ENCODE peak calls at places on chromosomes 13 and 19, in five cellular contexts. R, F, H, X and G are unnamed samples.

GRCh38 chr13:76697277-76697676 is 188.9 kb downstream of the KCTD12 start:
- DNase-seq in R (no peak), F (no peak), H (no peak), X (no peak), G (no peak)

GRCh38 chr19:1853295-1854031 is 5.2 kb upstream of the REXO1 start:
- DNase-seq in R (no peak), H (no peak), X (peak), F (peak), G (peak)

GRCh38 chr13:20136781-20137703 is 23.8 kb downstream of the GJA3 start:
- DNase-seq in R (no peak), H (no peak), F (no peak), X (no peak), G (no peak)

GRCh38 chr13:52899206-52899605 is 50.8 kb upstream of the PCDH8 start:
- DNase-seq in F (no peak), X (no peak), H (no peak), R (no peak), G (no peak)

GRCh38 chr13:97414392-97414791 is 19.6 kb upstream of the RAP2A start:
- DNase-seq in F (no peak), R (no peak), X (no peak), H (no peak), G (no peak)

GRCh38 chr19:41427647-41428480 is 690 bp upstream of the B3GNT8 start:
- DNase-seq in H (no peak), F (no peak), X (peak), R (no peak), G (no peak)

GRCh38 chr19:56840452-56841193 is at the start of the genes PEG3 and ZIM2:
- DNase-seq in X (peak), H (peak), F (no peak), R (no peak), G (no peak)

GRCh38 chr13:87166348-87166747 is 504.8 kb upstream of the SLITRK5 start:
- DNase-seq in R (no peak), F (no peak), H (no peak), X (no peak), G (no peak)

GRCh38 chr19:1343026-1343425 is 40.7 kb upstream of the NDUFS7 start:
- DNase-seq in F (no peak), H (no peak), R (no peak), X (no peak), G (no peak)

GRCh38 chr13:32456591-32456990 is 28.7 kb upstream of the N4BP2L1 start:
- DNase-seq in X (no peak), F (no peak), R (no peak), H (no peak), G (no peak)

GRCh38 chr19:39021063-39021462 is 11.3 kb downstream of the FBXO27 start:
- DNase-seq in X (no peak), H (no peak), F (no peak), R (no peak), G (no peak)

GRCh38 chr13:111166882-111167281 is 51.8 kb downstream of the ARHGEF7 start:
- DNase-seq in H (no peak), X (no peak), F (no peak), R (no peak), G (no peak)

GRCh38 chr19:40798997-40799557 is at the start of gene EGLN2:
- DNase-seq in F (no peak), R (no peak), X (peak), H (no peak), G (no peak)

GRCh38 chr19:42024622-42025111 is 30.6 kb upstream of the ATP1A3 start:
- DNase-seq in H (no peak), R (no peak), F (no peak), X (no peak), G (peak)

GRCh38 chr13:38630780-38631179 is 56.1 kb upstream of the FREM2 start:
- DNase-seq in R (no peak), H (no peak), X (no peak), F (no peak), G (peak)

GRCh38 chr19:43607238-43608205 is 4.4 kb upstream of the SRRM5 start:
- DNase-seq in F (no peak), R (no peak), H (no peak), X (no peak), G (no peak)

GRCh38 chr19:55460670-55461258 is 678 bp downstream of the ISOC2 start:
- DNase-seq in H (no peak), R (no peak), X (peak), F (peak), G (peak)

GRCh38 chr19:1469936-1470863 is 8.8 kb downstream of the C19orf25 start:
- DNase-seq in H (no peak), R (no peak), F (no peak), X (no peak), G (no peak)

GRCh38 chr19:12695997-12696365 is 450 bp downstream of the FBXW9 start:
- DNase-seq in H (no peak), X (no peak), F (no peak), R (no peak), G (no peak)

GRCh38 chr13:58573742-58574141 is 942.2 kb downstream of the PCDH17 start:
- DNase-seq in X (no peak), H (no peak), F (no peak), R (no peak), G (no peak)

GRCh38 chr19:39199025-39199424 is 2.3 kb downstream of the NCCRP1 start:
- DNase-seq in H (no peak), R (no peak), X (peak), F (no peak), G (peak)

GRCh38 chr19:18737954-18738351 is 53.2 kb downstream of the COMP start:
- DNase-seq in R (no peak), F (no peak), H (no peak), X (no peak), G (no peak)

GRCh38 chr13:89066868-89067466 is 1395.8 kb downstream of the SLITRK5 start:
- DNase-seq in R (no peak), H (no peak), F (no peak), X (peak), G (no peak)

GRCh38 chr13:99495478-99496321 is 5.6 kb upstream of the TM9SF2 start:
- DNase-seq in H (no peak), R (no peak), X (no peak), F (no peak), G (peak)

GRCh38 chr13:110109910-110110309 is 197.0 kb downstream of the COL4A1 start:
- DNase-seq in H (no peak), F (no peak), X (peak), R (no peak), G (peak)

GRCh38 chr13:48334534-48335127 is 31.1 kb downstream of the RB1 start:
- DNase-seq in F (no peak), H (no peak), X (no peak), R (no peak), G (no peak)

GRCh38 chr19:1618157-1619093 is 13.2 kb upstream of the UQCR11 start:
- DNase-seq in R (no peak), F (no peak), H (no peak), X (peak), G (no peak)

GRCh38 chr13:99085139-99085845 is 107.4 kb upstream of the DOCK9 start:
- DNase-seq in R (no peak), X (peak), F (no peak), H (no peak), G (no peak)

GRCh38 chr19:53165691-53166091 is 6.8 kb upstream of the ZNF347 start:
- DNase-seq in R (no peak), X (no peak), H (no peak), F (no peak), G (no peak)

GRCh38 chr13:75258159-75258782 is 223.7 kb downstream of the TBC1D4 start:
- DNase-seq in F (peak), R (no peak), X (no peak), H (no peak), G (no peak)

GRCh38 chr19:19548915-19549537 is 11.0 kb downstream of the CILP2 start:
- DNase-seq in F (no peak), H (no peak), X (no peak), R (no peak), G (no peak)

GRCh38 chr13:95641291-95641811 is 3.2 kb downstream of the DZIP1 start:
- DNase-seq in R (no peak), X (no peak), H (no peak), F (no peak), G (no peak)

GRCh38 chr13:111215081-111216047 is 100.3 kb downstream of the ARHGEF7 start:
- DNase-seq in H (no peak), R (no peak), X (no peak), F (no peak), G (no peak)

GRCh38 chr13:76965759-76966421 is 17.6 kb downstream of the ACOD1 start:
- DNase-seq in H (no peak), F (peak), X (peak), R (no peak), G (peak)

GRCh38 chr19:48833977-48834376 is 2.3 kb downstream of the HSD17B14 start:
- DNase-seq in X (no peak), R (no peak), H (no peak), F (no peak), G (no peak)

GRCh38 chr13:108560092-108560491 is 69.3 kb upstream of the MYO16 start:
- DNase-seq in X (no peak), H (no peak), R (no peak), F (no peak), G (no peak)

DNA sequence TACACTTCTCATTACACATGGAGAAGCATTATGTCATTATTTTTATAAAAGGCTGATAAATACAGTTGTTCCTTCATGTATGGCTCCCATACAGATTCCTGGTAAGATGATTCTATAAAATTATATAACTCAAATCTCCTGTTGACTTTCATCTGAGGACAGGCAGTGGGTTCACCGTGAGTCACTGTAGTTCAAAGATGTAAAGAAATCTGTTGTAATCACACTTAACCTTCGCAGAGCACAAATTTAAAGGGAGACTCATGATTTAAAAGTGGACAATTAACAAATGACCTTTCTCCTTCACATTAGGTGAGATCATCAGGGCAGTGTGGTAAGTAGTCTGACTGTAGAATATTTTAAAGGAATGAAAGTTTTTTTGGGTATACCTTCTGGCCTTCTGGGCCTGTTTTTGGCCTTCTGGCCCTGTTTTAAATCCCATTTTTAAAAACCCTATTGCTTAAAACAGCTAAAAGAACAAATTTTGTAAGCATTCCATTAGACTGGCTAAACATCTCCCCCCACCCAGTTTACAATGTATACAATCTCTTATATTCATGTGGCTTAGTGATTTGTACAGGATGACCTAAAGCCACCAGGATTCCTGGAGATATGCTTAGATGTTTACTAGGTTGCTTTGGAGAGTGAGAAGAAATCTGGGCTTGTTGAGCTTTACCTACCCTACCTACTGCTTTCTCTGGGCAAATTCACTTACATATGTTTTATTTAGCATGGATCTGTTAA is 171.2 kb downstream of the ITGBL1 start:
- DNase-seq in H (no peak), F (peak), X (no peak), R (no peak), G (peak)
- H3K4me3 ChIP-seq in H (peak), F (peak), X (no peak), R (no peak), G (peak)

DNA sequence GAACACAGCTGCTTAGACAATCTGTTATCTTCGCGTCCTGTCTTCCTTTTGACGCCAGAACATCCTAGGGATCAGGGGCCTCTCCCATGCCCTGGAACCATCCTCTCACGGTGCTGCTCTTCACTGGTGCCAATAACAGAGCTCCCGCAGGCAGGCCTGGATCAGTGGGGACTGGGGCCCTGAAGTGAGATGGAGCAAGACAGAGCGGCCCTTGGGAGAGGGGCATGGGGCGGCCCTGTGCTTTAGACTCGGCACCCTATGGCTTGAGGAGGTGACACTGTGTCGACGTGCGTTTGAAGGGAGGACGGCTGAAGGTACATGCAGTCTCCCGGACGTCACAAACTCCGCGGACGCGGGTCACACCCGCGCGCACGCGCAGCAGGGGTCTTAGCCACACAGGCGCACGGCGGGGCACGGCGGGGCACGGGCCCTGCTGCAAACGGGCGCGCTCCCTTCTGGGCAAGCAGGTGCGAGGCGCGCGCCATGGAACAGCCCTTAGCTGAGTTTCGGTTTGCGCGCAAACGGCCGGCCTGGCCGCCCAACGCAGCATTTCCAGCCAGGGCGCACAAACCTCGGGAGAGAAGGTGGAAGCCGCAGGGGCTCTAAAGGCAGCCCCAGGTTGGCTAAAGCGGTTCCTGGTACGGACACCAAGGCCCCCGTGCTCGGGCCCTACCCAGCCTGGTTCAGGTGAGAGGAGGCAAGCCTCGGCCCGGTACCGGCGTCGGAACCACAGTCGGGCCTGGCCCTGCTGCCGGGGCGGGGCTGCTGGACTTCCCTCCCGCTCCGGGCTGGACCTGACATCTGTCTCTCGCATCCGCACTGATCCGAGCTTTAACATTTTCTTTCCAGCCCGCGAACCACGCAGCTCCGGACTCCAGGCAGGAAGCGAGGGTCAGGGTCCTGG is 16.5 kb upstream of the RNF17 start:
- DNase-seq in F (no peak), X (no peak), R (no peak), H (no peak), G (peak)
- H3K4me3 ChIP-seq in F (no peak), X (no peak), R (peak), H (peak), G (peak)

DNA sequence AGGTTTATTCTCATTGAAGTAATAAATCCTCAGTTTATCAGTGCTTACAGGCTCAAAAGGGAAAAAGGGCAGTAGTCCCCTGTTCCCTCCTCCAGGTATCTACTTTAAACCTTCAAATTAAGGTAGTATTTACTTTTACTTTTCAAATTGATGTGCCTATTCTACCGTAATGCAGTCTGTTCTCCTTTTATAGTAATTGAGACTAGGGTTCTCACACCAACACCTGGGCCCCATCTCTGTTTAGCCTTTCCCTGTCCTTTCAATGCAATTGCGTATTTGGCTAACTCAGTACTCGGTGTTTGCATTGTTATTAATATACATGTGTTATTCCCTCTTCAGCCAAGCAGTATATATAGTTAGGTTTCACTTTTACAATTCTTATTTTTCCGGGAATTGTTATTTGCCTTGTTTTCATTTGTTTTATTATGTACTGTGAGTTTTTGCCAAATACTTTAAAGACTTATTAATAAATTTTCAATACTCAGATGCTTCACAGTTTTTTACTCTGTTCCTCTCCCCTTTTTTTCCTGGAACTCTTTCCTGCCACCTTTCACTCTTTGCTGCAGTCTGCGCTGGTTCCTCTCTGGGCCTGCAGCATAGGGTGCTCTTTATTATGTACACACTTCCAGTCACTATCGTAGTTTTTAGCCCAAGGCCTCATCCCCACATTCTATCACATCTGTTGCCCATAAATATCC is 30.3 kb downstream of the USPL1 start:
- DNase-seq in H (no peak), R (no peak), X (no peak), F (no peak), G (no peak)
- H3K4me3 ChIP-seq in H (no peak), R (no peak), X (no peak), F (no peak), G (no peak)

DNA sequence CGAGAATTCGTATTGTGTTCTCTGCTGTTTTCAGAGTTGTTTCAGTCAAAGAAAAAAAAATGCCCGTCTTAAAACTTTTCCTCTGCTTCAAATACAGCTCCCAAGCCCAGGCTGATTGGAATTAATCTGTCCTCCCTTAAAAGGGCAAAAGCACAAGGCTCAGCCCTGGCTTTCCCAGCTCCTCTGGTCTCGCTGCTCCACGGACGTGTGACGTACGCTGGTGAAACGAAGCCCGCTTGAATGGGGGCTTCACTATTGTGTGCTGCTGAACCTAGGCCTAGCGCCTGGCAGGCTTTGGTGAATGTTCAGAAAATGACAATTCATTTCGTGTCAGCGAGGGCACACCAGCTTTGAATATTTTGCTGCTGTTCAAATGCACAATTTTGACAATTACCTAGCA is 654 bp upstream of the ZNF135 start:
- DNase-seq in F (no peak), R (no peak), H (no peak), X (no peak), G (no peak)
- H3K4me3 ChIP-seq in F (no peak), R (no peak), H (no peak), X (no peak), G (no peak)

DNA sequence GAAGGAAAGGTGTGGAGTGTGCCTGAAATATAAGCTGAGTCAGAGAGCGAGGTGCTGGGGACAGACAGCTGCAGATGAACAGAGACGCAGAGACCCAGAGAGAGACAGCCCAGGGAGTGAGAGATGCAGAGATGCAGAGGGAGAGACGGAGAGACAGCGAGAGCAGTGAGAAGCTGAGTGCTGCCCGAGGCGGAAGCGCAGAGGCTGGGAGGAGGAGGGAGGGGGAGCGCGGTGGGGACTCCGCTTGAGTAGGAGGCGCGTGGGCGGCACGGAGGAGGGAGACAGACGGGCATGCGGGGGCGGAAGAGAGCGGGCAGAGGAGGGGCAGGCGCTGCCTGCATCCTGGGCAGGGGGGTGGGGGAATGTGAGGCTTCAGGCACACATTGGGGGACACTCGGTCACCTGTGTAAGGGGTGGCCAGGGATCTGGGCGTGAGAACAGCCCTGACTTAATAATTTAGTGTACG is 25.7 kb downstream of the SLC8A2 start:
- DNase-seq in H (no peak), R (no peak), X (peak), F (no peak), G (peak)
- H3K4me3 ChIP-seq in H (peak), R (no peak), X (no peak), F (no peak), G (no peak)